ENCODE peak calls at places on chromosome 17, in seven cellular contexts. X, A, O, K, J, L and Z are unnamed samples.

GRCh38 chr17:4947411-4948165 is 742 bp downstream of the PFN1 start:
- DNase-seq in K (peak), X (peak), A (peak), J (no peak), L (peak), O (no peak), Z (peak)

GRCh38 chr17:42682400-42683384 is at the start of gene CNTNAP1:
- DNase-seq in A (peak), O (no peak), K (peak), X (peak), L (peak), J (no peak), Z (peak)

GRCh38 chr17:42750730-42751356 is 6.0 kb upstream of the EZH1 start:
- DNase-seq in J (no peak), L (peak), A (no peak), O (no peak), K (no peak), X (no peak), Z (no peak)

GRCh38 chr17:12547829-12548228 is 117.9 kb upstream of the MYOCD start:
- DNase-seq in K (no peak), X (no peak), L (no peak), O (no peak), A (no peak), J (no peak), Z (no peak)

GRCh38 chr17:74851612-74852236 is 8.0 kb downstream of the GRIN2C start:
- DNase-seq in L (no peak), O (no peak), K (no peak), X (no peak), A (no peak), J (no peak), Z (no peak)

GRCh38 chr17:76612977-76613851 is 27.6 kb upstream of the ST6GALNAC2 start:
- DNase-seq in K (no peak), X (no peak), A (no peak), L (no peak), J (no peak), O (no peak), Z (no peak)

GRCh38 chr17:39935896-39936295 is 8.4 kb downstream of the LRRC3C start:
- DNase-seq in L (no peak), K (no peak), O (no peak), X (no peak), A (no peak), J (no peak), Z (no peak)

GRCh38 chr17:1188812-1189211 is 9.0 kb upstream of the ABR start:
- DNase-seq in X (no peak), O (no peak), J (no peak), K (no peak), L (peak), A (no peak), Z (no peak)

GRCh38 chr17:59165933-59166342 is 10.4 kb downstream of the PRR11 start:
- DNase-seq in K (peak), L (peak), J (peak), X (no peak), A (peak), O (peak), Z (no peak)

GRCh38 chr17:59330314-59330942 is 1.0 kb upstream of the YPEL2 start:
- DNase-seq in X (no peak), J (no peak), O (no peak), L (no peak), K (peak), A (no peak), Z (no peak)

GRCh38 chr17:15279011-15279477 is 13.9 kb upstream of the PMP22 start:
- DNase-seq in K (no peak), O (no peak), A (no peak), L (no peak), J (peak), X (no peak), Z (no peak)

GRCh38 chr17:45332989-45333701 is 16.3 kb upstream of the MAP3K14 start:
- DNase-seq in L (peak), O (no peak), X (no peak), A (peak), K (peak), J (no peak), Z (no peak)

GRCh38 chr17:27846042-27846655 is 45.8 kb upstream of the NOS2 start:
- DNase-seq in J (no peak), O (no peak), L (no peak), K (peak), A (no peak), X (no peak), Z (peak)

GRCh38 chr17:73064084-73064938 is 28.2 kb downstream of the SLC39A11 start:
- DNase-seq in K (no peak), A (no peak), L (no peak), X (no peak), O (no peak), J (no peak), Z (no peak)

GRCh38 chr17:8572767-8573166 is 57.8 kb downstream of the MYH10 start:
- DNase-seq in J (no peak), O (no peak), L (peak), X (no peak), K (no peak), A (no peak), Z (no peak)

GRCh38 chr17:76659928-76660614 is 16.5 kb upstream of the ST6GALNAC1 start:
- DNase-seq in K (no peak), X (no peak), O (no peak), L (peak), J (no peak), A (no peak), Z (no peak)

GRCh38 chr17:48025904-48026502 is 11.6 kb downstream of the COPZ2 start:
- DNase-seq in K (peak), L (peak), O (no peak), J (no peak), X (no peak), A (no peak), Z (no peak)

GRCh38 chr17:50064253-50064991 is 8.5 kb downstream of the ITGA3 start:
- DNase-seq in J (peak), X (no peak), L (peak), K (no peak), O (no peak), A (no peak), Z (no peak)

GRCh38 chr17:54920819-54921218 is 20.2 kb downstream of the TOM1L1 start:
- DNase-seq in X (no peak), L (no peak), J (no peak), A (no peak), K (no peak), O (no peak), Z (no peak)

GRCh38 chr17:77943971-77944370 is 14.5 kb upstream of the TNRC6C start:
- DNase-seq in J (no peak), L (no peak), K (no peak), O (no peak), A (no peak), X (no peak), Z (no peak)

GRCh38 chr17:30547778-30548177 is 70.6 kb downstream of the GOSR1 start:
- DNase-seq in X (no peak), J (no peak), A (no peak), L (no peak), K (no peak), O (no peak), Z (no peak)

GRCh38 chr17:77697480-77698400 is 260.8 kb upstream of the TNRC6C start:
- DNase-seq in J (no peak), K (no peak), X (no peak), L (no peak), A (no peak), O (peak), Z (no peak)

GRCh38 chr17:74126179-74126900 is 77.1 kb upstream of the RPL38 start:
- DNase-seq in A (no peak), X (no peak), J (no peak), O (no peak), L (no peak), K (no peak), Z (no peak)

GRCh38 chr17:35291802-35292201 is 48.9 kb downstream of the SLFN5 start:
- DNase-seq in X (no peak), L (peak), O (no peak), A (no peak), K (no peak), J (no peak), Z (no peak)

GRCh38 chr17:63911657-63912100 is 621 bp upstream of the CSHL1 start:
- DNase-seq in O (no peak), L (peak), K (peak), J (no peak), X (peak), A (no peak), Z (peak)

GRCh38 chr17:8121531-8122390 is 2.1 kb downstream of the HES7 start:
- DNase-seq in A (peak), O (no peak), L (peak), X (peak), K (peak), J (no peak), Z (peak)

GRCh38 chr17:9271989-9272388 is 250.7 kb downstream of the NTN1 start:
- DNase-seq in X (no peak), J (no peak), K (no peak), O (no peak), A (no peak), L (no peak), Z (no peak)

GRCh38 chr17:14308636-14308964 is 7.7 kb downstream of the HS3ST3B1 start:
- DNase-seq in X (no peak), A (no peak), J (no peak), L (peak), O (no peak), K (no peak), Z (no peak)

GRCh38 chr17:82858376-82859126 is 18.7 kb upstream of the ZNF750 start:
- DNase-seq in X (no peak), O (no peak), J (no peak), K (peak), A (no peak), L (no peak), Z (no peak)

GRCh38 chr17:78249074-78249835 is 17.8 kb downstream of the TMEM235 start:
- DNase-seq in L (no peak), J (no peak), O (no peak), X (no peak), K (no peak), A (no peak), Z (no peak)

GRCh38 chr17:57370583-57370982 is 114.3 kb downstream of the MSI2 start:
- DNase-seq in X (no peak), L (no peak), K (no peak), J (no peak), A (no peak), O (no peak), Z (no peak)

GRCh38 chr17:310111-311010 is 42.2 kb downstream of the RPH3AL start:
- DNase-seq in K (no peak), A (no peak), J (no peak), L (no peak), X (no peak), O (no peak), Z (no peak)

GRCh38 chr17:45381001-45381400 is 51.7 kb downstream of the ARHGAP27 start:
- DNase-seq in O (no peak), L (no peak), A (no peak), X (no peak), K (no peak), J (no peak), Z (no peak)

GRCh38 chr17:59377410-59377809 is 46.0 kb downstream of the YPEL2 start:
- DNase-seq in O (no peak), L (no peak), K (no peak), X (no peak), A (no peak), J (no peak), Z (no peak)

GRCh38 chr17:44258811-44259351 is 9.1 kb downstream of the SLC4A1 start:
- DNase-seq in K (no peak), X (no peak), L (no peak), J (no peak), O (no peak), A (no peak), Z (no peak)

GRCh38 chr17:16477255-16477654 is 14.7 kb downstream of the LRRC75A start:
- DNase-seq in O (no peak), K (no peak), J (peak), L (peak), X (no peak), A (no peak), Z (no peak)

GRCh38 chr17:66373944-66374817 is 71.8 kb downstream of the PRKCA start:
- DNase-seq in O (no peak), A (no peak), J (no peak), K (peak), L (peak), X (no peak), Z (peak)

GRCh38 chr17:17570207-17570797 is 21.2 kb downstream of the PEMT start:
- DNase-seq in L (peak), O (no peak), A (no peak), K (peak), J (no peak), X (peak), Z (no peak)

GRCh38 chr17:35022536-35023063 is 40.9 kb downstream of the RFFL start:
- DNase-seq in O (no peak), L (peak), J (peak), K (peak), A (peak), X (no peak), Z (peak)

GRCh38 chr17:32646941-32647340 is 160.1 kb downstream of the CDK5R1 start:
- DNase-seq in J (no peak), X (no peak), L (no peak), O (no peak), K (no peak), A (no peak), Z (no peak)